ENCODE peak calls at places on chromosome 3, in seven cellular contexts. One of them, this sample, is unnamed. For H3K4me1, the result is how much of the 10 kb centered on the place peaks cover.

GRCh38 chr3:47989981-47990440 is 26.2 kb downstream of the MAP4 start:
- DNase-seq in left ventricle myocardium inferior: peak
- DNase-seq in uterus: peak
- DNase-seq in cardiac muscle cell: peak
- DNase-seq in Panc1: peak
- DNase-seq in tibial nerve: peak
- DNase-seq in SJSA1: peak
- DNase-seq in this sample: peak

GRCh38 chr3:38829404-38829803 is 13.4 kb upstream of the SCN10A start:
- DNase-seq in left ventricle myocardium inferior: peak
- DNase-seq in uterus: peak
- DNase-seq in cardiac muscle cell: no peak
- DNase-seq in Panc1: no peak
- DNase-seq in tibial nerve: no peak
- DNase-seq in SJSA1: peak
- DNase-seq in this sample: no peak

GRCh38 chr3:43760951-43761350 is 70.2 kb downstream of the ABHD5 start:
- DNase-seq in left ventricle myocardium inferior: no peak
- DNase-seq in uterus: no peak
- DNase-seq in cardiac muscle cell: no peak
- DNase-seq in Panc1: no peak
- DNase-seq in tibial nerve: no peak
- DNase-seq in SJSA1: no peak
- DNase-seq in this sample: no peak

GRCh38 chr3:101270158-101270557 is 50.2 kb downstream of the IMPG2 start:
- DNase-seq in left ventricle myocardium inferior: no peak
- DNase-seq in uterus: no peak
- DNase-seq in cardiac muscle cell: no peak
- DNase-seq in Panc1: no peak
- DNase-seq in tibial nerve: no peak
- DNase-seq in SJSA1: no peak
- DNase-seq in this sample: no peak

GRCh38 chr3:84968701-84969235 is 10.0 kb downstream of the CADM2 start:
- DNase-seq in left ventricle myocardium inferior: no peak
- DNase-seq in uterus: no peak
- DNase-seq in cardiac muscle cell: no peak
- DNase-seq in Panc1: no peak
- DNase-seq in tibial nerve: no peak
- DNase-seq in SJSA1: no peak
- DNase-seq in this sample: no peak

GRCh38 chr3:155026999-155027591 is 53.0 kb upstream of the MME start:
- DNase-seq in left ventricle myocardium inferior: no peak
- DNase-seq in uterus: no peak
- DNase-seq in cardiac muscle cell: no peak
- DNase-seq in Panc1: no peak
- DNase-seq in tibial nerve: no peak
- DNase-seq in SJSA1: no peak
- DNase-seq in this sample: no peak

GRCh38 chr3:170740726-170741591 is 129.0 kb downstream of the RPL22L1 start:
- DNase-seq in left ventricle myocardium inferior: peak
- DNase-seq in uterus: peak
- DNase-seq in cardiac muscle cell: no peak
- DNase-seq in Panc1: peak
- DNase-seq in tibial nerve: peak
- DNase-seq in SJSA1: peak
- DNase-seq in this sample: no peak

GRCh38 chr3:23435318-23435717 is 232.2 kb downstream of the UBE2E2 start:
- DNase-seq in left ventricle myocardium inferior: no peak
- DNase-seq in uterus: no peak
- DNase-seq in cardiac muscle cell: no peak
- DNase-seq in Panc1: no peak
- DNase-seq in tibial nerve: no peak
- DNase-seq in SJSA1: peak
- DNase-seq in this sample: no peak

GRCh38 chr3:32359766-32360513 is 31.7 kb upstream of the CMTM7 start:
- DNase-seq in left ventricle myocardium inferior: no peak
- DNase-seq in uterus: no peak
- DNase-seq in cardiac muscle cell: no peak
- DNase-seq in Panc1: no peak
- DNase-seq in tibial nerve: no peak
- DNase-seq in SJSA1: no peak
- DNase-seq in this sample: no peak

GRCh38 chr3:168395551-168395950 is 299.8 kb upstream of the GOLIM4 start:
- DNase-seq in left ventricle myocardium inferior: no peak
- DNase-seq in uterus: no peak
- DNase-seq in cardiac muscle cell: no peak
- DNase-seq in Panc1: no peak
- DNase-seq in tibial nerve: no peak
- DNase-seq in SJSA1: no peak
- DNase-seq in this sample: no peak

GRCh38 chr3:70774641-70775040 is 462.2 kb upstream of the MDFIC2 start:
- DNase-seq in left ventricle myocardium inferior: no peak
- DNase-seq in uterus: no peak
- DNase-seq in cardiac muscle cell: no peak
- DNase-seq in Panc1: no peak
- DNase-seq in tibial nerve: no peak
- DNase-seq in SJSA1: no peak
- DNase-seq in this sample: no peak

GRCh38 chr3:141401584-141402475 is 33.5 kb downstream of the ZBTB38 start:
- DNase-seq in left ventricle myocardium inferior: peak
- DNase-seq in uterus: peak
- DNase-seq in cardiac muscle cell: peak
- DNase-seq in Panc1: no peak
- DNase-seq in tibial nerve: no peak
- DNase-seq in SJSA1: no peak
- DNase-seq in this sample: peak

GRCh38 chr3:23913873-23914743 is 2.7 kb downstream of the NKIRAS1 start:
- DNase-seq in left ventricle myocardium inferior: no peak
- DNase-seq in uterus: no peak
- DNase-seq in cardiac muscle cell: no peak
- DNase-seq in Panc1: no peak
- DNase-seq in tibial nerve: no peak
- DNase-seq in SJSA1: no peak
- DNase-seq in this sample: no peak

DNA sequence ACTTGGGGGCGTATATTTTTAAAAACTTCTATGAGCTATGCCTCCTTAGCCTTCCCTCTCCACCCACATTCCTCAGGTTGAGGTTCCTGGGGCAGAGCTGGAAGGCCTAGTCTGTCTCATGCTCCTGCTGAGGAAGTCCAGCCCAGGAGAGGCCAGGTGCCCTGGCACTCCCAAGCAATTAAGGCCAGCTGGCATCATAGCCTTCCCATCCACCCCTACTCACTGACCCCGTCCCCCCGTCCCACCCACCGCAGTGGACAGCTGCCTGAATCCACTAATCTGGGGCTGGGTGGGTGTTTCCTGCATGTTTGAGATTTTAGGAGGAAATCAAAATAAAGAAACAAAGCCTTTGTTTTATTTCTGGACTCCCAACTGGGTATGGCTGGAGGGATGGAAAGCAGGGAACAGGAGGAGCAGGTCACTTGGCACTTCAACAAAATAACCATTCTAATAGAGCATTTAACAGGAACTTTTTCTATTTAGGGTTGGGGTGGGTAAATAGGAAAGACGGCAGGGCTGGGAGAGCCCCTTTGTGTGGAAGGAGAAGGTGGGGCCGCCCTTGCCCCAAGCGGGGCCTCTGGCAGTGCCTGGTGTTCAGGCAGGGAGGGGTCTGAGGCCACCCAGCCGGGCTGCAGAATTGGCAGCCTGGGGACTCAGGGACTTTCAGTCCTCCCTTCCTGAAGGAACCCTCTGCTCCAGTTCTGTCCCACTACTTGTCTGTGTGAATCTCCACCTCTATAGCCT is 8.5 kb downstream of the MRAS start:
- DNase-seq in left ventricle myocardium inferior: no peak
- DNase-seq in uterus: no peak
- DNase-seq in cardiac muscle cell: no peak
- DNase-seq in Panc1: no peak
- DNase-seq in tibial nerve: no peak
- DNase-seq in SJSA1: no peak
- DNase-seq in this sample: no peak
- H3K27ac ChIP-seq in left ventricle myocardium inferior: peak
- H3K27ac ChIP-seq in uterus: no peak
- H3K27ac ChIP-seq in cardiac muscle cell: no peak
- H3K27ac ChIP-seq in Panc1: no peak
- H3K27ac ChIP-seq in tibial nerve: peak
- H3K27ac ChIP-seq in SJSA1: no peak
- H3K27ac ChIP-seq in this sample: no peak

DNA sequence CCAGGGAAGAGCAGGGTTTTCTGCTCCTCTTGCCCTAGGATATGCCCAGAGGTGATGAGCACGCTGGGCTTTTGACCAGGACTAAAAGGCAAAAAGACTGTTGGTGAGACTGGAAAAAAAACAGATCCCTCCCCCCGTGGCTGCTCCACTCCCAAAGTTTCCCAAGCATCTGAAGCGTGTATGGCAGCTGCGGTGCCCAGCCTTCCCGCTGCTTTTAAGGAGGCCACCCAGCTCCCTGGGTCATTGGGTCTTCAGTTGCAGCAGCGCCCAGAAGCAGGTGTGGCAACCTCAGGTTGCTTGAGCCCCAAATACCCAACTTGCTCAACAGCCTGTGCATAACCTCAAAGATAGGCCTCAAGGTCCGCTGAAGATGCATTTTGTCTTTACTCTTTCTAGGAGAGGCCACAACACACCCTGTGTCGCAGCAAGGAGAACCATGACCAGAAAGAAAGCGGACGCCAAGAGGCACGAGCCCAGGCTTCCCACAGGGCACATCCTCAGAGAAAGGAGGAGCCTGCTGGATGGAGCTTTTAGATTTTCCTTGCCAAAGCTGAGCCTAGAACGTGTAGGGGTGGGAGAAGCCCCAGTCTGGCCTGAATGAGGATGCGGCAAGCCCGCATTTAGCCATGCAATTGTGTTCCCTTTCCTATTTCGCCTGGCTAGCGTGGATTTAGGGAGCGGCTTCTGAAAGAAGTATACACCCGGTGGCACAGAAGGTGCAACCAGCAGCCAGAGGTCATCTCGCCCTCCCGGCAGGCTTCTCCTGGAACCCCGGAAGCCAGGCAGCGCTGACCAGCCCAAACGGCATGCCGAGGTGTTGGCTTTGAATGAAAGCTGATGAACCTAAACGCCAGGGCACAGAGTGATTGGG is 1.9 kb downstream of the SRGAP3 start:
- DNase-seq in left ventricle myocardium inferior: no peak
- DNase-seq in uterus: no peak
- DNase-seq in cardiac muscle cell: no peak
- DNase-seq in Panc1: no peak
- DNase-seq in tibial nerve: no peak
- DNase-seq in SJSA1: no peak
- DNase-seq in this sample: no peak
- H3K4me3 ChIP-seq in left ventricle myocardium inferior: peak
- H3K4me3 ChIP-seq in uterus: peak
- H3K4me3 ChIP-seq in cardiac muscle cell: no peak
- H3K4me3 ChIP-seq in Panc1: no peak
- H3K4me3 ChIP-seq in tibial nerve: peak
- H3K4me3 ChIP-seq in SJSA1: no peak
- H3K4me3 ChIP-seq in this sample: no peak

GRCh38 chr3:125058959-125059358 is 3.2 kb upstream of the HEG1 start:
- DNase-seq in left ventricle myocardium inferior: no peak
- DNase-seq in uterus: no peak
- DNase-seq in cardiac muscle cell: no peak
- DNase-seq in Panc1: no peak
- DNase-seq in tibial nerve: no peak
- DNase-seq in SJSA1: no peak
- DNase-seq in this sample: no peak

GRCh38 chr3:125055165-125055912 is 458 bp downstream of the HEG1 start:
- DNase-seq in left ventricle myocardium inferior: peak
- DNase-seq in uterus: peak
- DNase-seq in cardiac muscle cell: no peak
- DNase-seq in Panc1: no peak
- DNase-seq in tibial nerve: no peak
- DNase-seq in SJSA1: no peak
- DNase-seq in this sample: no peak

GRCh38 chr3:125055913-125056705 is at the start of gene HEG1:
- DNase-seq in left ventricle myocardium inferior: peak
- DNase-seq in uterus: peak
- DNase-seq in cardiac muscle cell: peak
- DNase-seq in Panc1: no peak
- DNase-seq in tibial nerve: peak
- DNase-seq in SJSA1: peak
- DNase-seq in this sample: peak

GRCh38 chr3:125058529-125058928 is 2.7 kb upstream of the HEG1 start:
- DNase-seq in left ventricle myocardium inferior: no peak
- DNase-seq in uterus: no peak
- DNase-seq in cardiac muscle cell: no peak
- DNase-seq in Panc1: no peak
- DNase-seq in tibial nerve: no peak
- DNase-seq in SJSA1: no peak
- DNase-seq in this sample: no peak

GRCh38 chr3:125057186-125057850 is 1.5 kb upstream of the HEG1 start:
- DNase-seq in left ventricle myocardium inferior: no peak
- DNase-seq in uterus: peak
- DNase-seq in cardiac muscle cell: no peak
- DNase-seq in Panc1: no peak
- DNase-seq in tibial nerve: no peak
- DNase-seq in SJSA1: peak
- DNase-seq in this sample: no peak
- H3K4me1 ChIP-seq in left ventricle myocardium inferior: half or more
- H3K4me1 ChIP-seq in uterus: under half
- H3K4me1 ChIP-seq in cardiac muscle cell: under half
- H3K4me1 ChIP-seq in Panc1: half or more
- H3K4me1 ChIP-seq in tibial nerve: under half
- H3K4me1 ChIP-seq in SJSA1: half or more
- H3K4me1 ChIP-seq in this sample: under half

GRCh38 chr3:100264242-100264641 is 3.5 kb downstream of the TBC1D23 start:
- DNase-seq in left ventricle myocardium inferior: no peak
- DNase-seq in uterus: no peak
- DNase-seq in cardiac muscle cell: no peak
- DNase-seq in Panc1: no peak
- DNase-seq in tibial nerve: no peak
- DNase-seq in SJSA1: no peak
- DNase-seq in this sample: no peak

GRCh38 chr3:100263583-100263982 is 2.8 kb downstream of the TBC1D23 start:
- DNase-seq in left ventricle myocardium inferior: no peak
- DNase-seq in uterus: no peak
- DNase-seq in cardiac muscle cell: no peak
- DNase-seq in Panc1: no peak
- DNase-seq in tibial nerve: no peak
- DNase-seq in SJSA1: no peak
- DNase-seq in this sample: no peak

GRCh38 chr3:100260081-100260684 is 609 bp upstream of the TBC1D23 start:
- DNase-seq in left ventricle myocardium inferior: peak
- DNase-seq in uterus: peak
- DNase-seq in cardiac muscle cell: peak
- DNase-seq in Panc1: no peak
- DNase-seq in tibial nerve: no peak
- DNase-seq in SJSA1: no peak
- DNase-seq in this sample: no peak

GRCh38 chr3:100260685-100261480 is at the start of gene TBC1D23:
- DNase-seq in left ventricle myocardium inferior: peak
- DNase-seq in uterus: peak
- DNase-seq in cardiac muscle cell: peak
- DNase-seq in Panc1: peak
- DNase-seq in tibial nerve: peak
- DNase-seq in SJSA1: peak
- DNase-seq in this sample: peak

DNA sequence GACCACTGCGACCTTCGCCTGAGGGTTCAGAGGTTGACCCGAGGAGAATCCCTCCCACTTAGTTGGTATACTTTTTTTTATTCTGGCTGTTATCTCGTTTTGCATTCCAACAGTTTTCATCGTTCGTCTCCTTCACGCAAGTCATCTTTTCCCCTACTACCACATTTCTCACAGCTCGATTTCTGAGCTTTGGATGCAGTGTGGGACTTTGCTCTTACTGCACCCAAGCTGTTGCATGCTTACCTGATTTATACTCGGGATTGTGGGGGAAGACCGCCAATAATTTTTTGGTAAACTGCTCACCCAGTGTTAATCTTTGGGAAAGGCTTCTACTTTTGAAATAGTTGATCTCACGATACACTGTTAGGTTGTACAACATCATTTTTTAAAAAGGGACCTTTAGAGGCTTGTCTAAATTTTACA is 700 bp downstream of the TBC1D23 start:
- DNase-seq in left ventricle myocardium inferior: no peak
- DNase-seq in uterus: no peak
- DNase-seq in cardiac muscle cell: peak
- DNase-seq in Panc1: no peak
- DNase-seq in tibial nerve: no peak
- DNase-seq in SJSA1: no peak
- DNase-seq in this sample: no peak
- H3K27ac ChIP-seq in left ventricle myocardium inferior: peak
- H3K27ac ChIP-seq in uterus: peak
- H3K27ac ChIP-seq in cardiac muscle cell: peak
- H3K27ac ChIP-seq in Panc1: peak
- H3K27ac ChIP-seq in tibial nerve: peak
- H3K27ac ChIP-seq in SJSA1: peak
- H3K27ac ChIP-seq in this sample: peak

This sample was measured in effector memory CD4-positive, alpha-beta T cell.